ENCODE peak calls at places on chromosomes 11 and 22, in five cellular contexts. O is cardiac muscle cell, H is psoas muscle, X is adrenal gland, V is left ventricle myocardium inferior. I is an unnamed sample.

GRCh38 chr22:34297536-34298120 is 377.4 kb upstream of the LARGE1 start:
- DNase-seq in O (no peak), H (no peak), X (no peak), V (no peak), I (no peak)

GRCh38 chr22:46576556-46577351 is 39.3 kb upstream of the CELSR1 start:
- DNase-seq in O (peak; percentile 82), H (peak; percentile 64), X (peak; percentile 58), V (peak; percentile 69), I (no peak)

GRCh38 chr22:29201722-29202230 is 3.9 kb upstream of the EMID1 start:
- DNase-seq in O (no peak), H (no peak), X (no peak), V (no peak), I (no peak)

GRCh38 chr11:33692013-33692504 is 8.6 kb downstream of the C11orf91 start:
- DNase-seq in O (no peak), H (peak; percentile 68), X (no peak), V (peak; percentile 47), I (no peak)

GRCh38 chr22:44249376-44250147 is 63.2 kb downstream of the SHISAL1 start:
- DNase-seq in O (no peak), H (no peak), X (no peak), V (no peak), I (no peak)

GRCh38 chr22:20298803-20299735 is 20.8 kb downstream of the DGCR6L start:
- DNase-seq in O (peak; percentile 92), H (peak; percentile 81), X (peak; percentile 85), V (peak; percentile 84), I (peak; percentile 95)

GRCh38 chr11:43250309-43250708 is 61.5 kb upstream of the API5 start:
- DNase-seq in O (no peak), H (no peak), X (no peak), V (no peak), I (no peak)

GRCh38 chr11:94926698-94927237 is 46.6 kb downstream of the CWC15 start:
- DNase-seq in O (peak; percentile 23), H (peak; percentile 86), X (peak; percentile 68), V (peak; percentile 87), I (no peak)

GRCh38 chr11:1943977-1944376 is 3.2 kb upstream of the MRPL23 start:
- DNase-seq in O (no peak), H (no peak), X (peak; percentile 17), V (no peak), I (no peak)

GRCh38 chr11:18093946-18094345 is 11.9 kb downstream of the SAAL1 start:
- DNase-seq in O (no peak), H (no peak), X (no peak), V (no peak), I (no peak)

GRCh38 chr11:104573431-104573830 is 324.8 kb downstream of the CASP12 start:
- DNase-seq in O (no peak), H (no peak), X (no peak), V (no peak), I (no peak)

GRCh38 chr11:63985812-63986155 is 454 bp upstream of the OTUB1 start:
- DNase-seq in O (no peak), H (no peak), X (no peak), V (no peak), I (no peak)

GRCh38 chr22:26592368-26593015 is 2.6 kb upstream of the TPST2 start:
- DNase-seq in O (no peak), H (no peak), X (no peak), V (no peak), I (no peak)

GRCh38 chr11:2509481-2510001 is 64.7 kb downstream of the KCNQ1 start:
- DNase-seq in O (no peak), H (no peak), X (peak; percentile 52), V (peak; percentile 69), I (no peak)

GRCh38 chr22:49325531-49326395 is 501.9 kb downstream of the BRD1 start:
- DNase-seq in O (no peak), H (no peak), X (no peak), V (no peak), I (no peak)

GRCh38 chr22:28435271-28435825 is 244.3 kb downstream of the TTC28 start:
- DNase-seq in O (no peak), H (peak; percentile 33), X (no peak), V (peak; percentile 44), I (no peak)

GRCh38 chr11:65868076-65868667 is 4.4 kb downstream of the EFEMP2 start:
- DNase-seq in O (no peak), H (peak; percentile 17), X (no peak), V (peak; percentile 18), I (no peak)

GRCh38 chr22:30333707-30334087 is 7.0 kb upstream of the TBC1D10A start:
- DNase-seq in O (no peak), H (no peak), X (no peak), V (no peak), I (no peak)

GRCh38 chr11:96293583-96293982 is 49.4 kb downstream of the MAML2 start:
- DNase-seq in O (no peak), H (no peak), X (no peak), V (no peak), I (no peak)

GRCh38 chr22:24424001-24424900 is 3.1 kb upstream of the ADORA2A start:
- DNase-seq in O (no peak), H (no peak), X (no peak), V (no peak), I (no peak)

GRCh38 chr11:128620306-128621175 is 33.2 kb upstream of the ETS1 start:
- DNase-seq in O (no peak), H (no peak), X (no peak), V (no peak), I (no peak)

GRCh38 chr11:46865340-46865739 is 19.3 kb upstream of the CKAP5 start:
- DNase-seq in O (no peak), H (no peak), X (no peak), V (no peak), I (no peak)

GRCh38 chr11:26726960-26727359 is 5.1 kb upstream of the SLC5A12 start:
- DNase-seq in O (no peak), H (no peak), X (no peak), V (no peak), I (no peak)

GRCh38 chr11:62553839-62554361 is 7.3 kb upstream of the AHNAK start:
- DNase-seq in O (no peak), H (peak; percentile 55), X (no peak), V (no peak), I (no peak)

GRCh38 chr11:75196426-75196825 is 44.1 kb upstream of the TPBGL start:
- DNase-seq in O (no peak), H (no peak), X (no peak), V (no peak), I (no peak)

GRCh38 chr22:23248583-23248982 is 68.3 kb downstream of the BCR start:
- DNase-seq in O (peak; percentile 63), H (no peak), X (no peak), V (no peak), I (no peak)

GRCh38 chr22:23249506-23250423 is 69.5 kb downstream of the BCR start:
- DNase-seq in O (no peak), H (no peak), X (no peak), V (no peak), I (peak; percentile 62)

GRCh38 chr22:23250424-23251363 is 70.4 kb downstream of the BCR start:
- DNase-seq in O (no peak), H (no peak), X (no peak), V (no peak), I (peak; percentile 41)

GRCh38 chr22:23253475-23254055 is 73.3 kb downstream of the BCR start:
- DNase-seq in O (no peak), H (no peak), X (no peak), V (no peak), I (no peak)

DNA sequence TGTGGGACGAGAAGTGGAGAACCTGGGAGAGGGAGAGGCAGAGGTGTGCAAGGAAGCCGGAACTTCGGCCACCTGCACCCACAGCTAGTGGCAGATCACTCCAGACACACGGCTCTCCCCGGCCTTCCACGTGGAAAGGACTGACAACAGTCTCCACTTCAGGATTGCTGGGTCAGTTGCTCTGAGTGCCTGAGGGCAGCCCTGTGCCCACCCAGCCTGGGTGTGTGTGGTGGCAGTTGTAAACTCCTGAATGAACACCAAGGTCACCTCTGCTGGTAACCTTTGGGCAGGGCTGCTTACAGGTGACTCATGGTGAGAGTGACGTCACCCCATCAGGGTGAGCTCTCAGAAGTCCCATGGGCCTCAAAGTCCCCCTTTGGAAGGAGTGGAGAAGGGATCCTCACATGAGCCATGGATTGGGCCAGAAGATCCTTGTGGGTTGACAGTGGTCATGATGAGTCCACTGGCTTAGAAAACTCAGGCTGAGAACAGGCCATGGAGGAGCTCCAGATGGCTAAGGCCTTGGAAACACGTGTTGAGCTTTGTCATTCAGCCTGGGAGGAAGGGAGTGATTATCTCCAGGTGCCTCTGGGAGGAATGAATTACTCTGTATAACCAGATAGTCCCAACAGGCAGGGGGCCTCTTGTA is 71.3 kb downstream of the BCR start:
- DNase-seq in O (no peak), H (no peak), X (peak; percentile 70), V (no peak), I (peak; percentile 76)
- H3K27me3 ChIP-seq in O (no peaks in the 10 kb centered on the region), H (peaks cover 4% of the 10 kb centered on the region), X (no peaks in the 10 kb centered on the region), V (no peaks in the 10 kb centered on the region), I (no peaks in the 10 kb centered on the region)

GRCh38 chr11:19510468-19510867 is 202.2 kb upstream of the NAV2 start:
- DNase-seq in O (no peak), H (no peak), X (no peak), V (no peak), I (no peak)

GRCh38 chr11:19506803-19507466 is 205.7 kb upstream of the NAV2 start:
- DNase-seq in O (no peak), H (no peak), X (no peak), V (no peak), I (no peak)

GRCh38 chr11:19511066-19511412 is 201.6 kb upstream of the NAV2 start:
- DNase-seq in O (no peak), H (no peak), X (no peak), V (no peak), I (no peak)

GRCh38 chr11:19511413-19512183 is 201.0 kb upstream of the NAV2 start:
- DNase-seq in O (no peak), H (peak; percentile 37), X (peak; percentile 22), V (peak; percentile 22), I (no peak)

DNA sequence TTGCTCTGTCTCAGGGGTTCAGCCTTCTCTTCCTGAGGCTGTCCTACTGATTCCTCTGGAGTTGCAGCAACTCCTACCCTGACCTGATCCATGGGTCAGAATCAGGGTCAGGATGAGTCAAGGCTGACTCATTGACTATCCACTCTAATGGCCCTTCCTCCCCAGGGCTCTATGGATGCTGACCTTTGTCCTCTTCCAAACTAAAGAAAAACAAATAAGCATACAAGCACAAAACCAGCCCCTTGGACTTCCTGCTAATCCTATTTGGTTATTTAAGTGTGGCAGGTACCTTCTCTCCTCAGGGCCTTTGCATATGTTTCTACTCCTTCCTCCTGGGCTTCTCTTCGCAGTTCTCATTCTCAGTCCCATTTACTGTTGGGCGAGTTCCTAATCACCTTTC is 204.5 kb upstream of the NAV2 start:
- DNase-seq in O (no peak), H (no peak), X (no peak), V (no peak), I (no peak)
- TF ChIP-seq CTCF in O (no peak), H (no peak), X (no peak), V (no peak), I (no peak)

DNA sequence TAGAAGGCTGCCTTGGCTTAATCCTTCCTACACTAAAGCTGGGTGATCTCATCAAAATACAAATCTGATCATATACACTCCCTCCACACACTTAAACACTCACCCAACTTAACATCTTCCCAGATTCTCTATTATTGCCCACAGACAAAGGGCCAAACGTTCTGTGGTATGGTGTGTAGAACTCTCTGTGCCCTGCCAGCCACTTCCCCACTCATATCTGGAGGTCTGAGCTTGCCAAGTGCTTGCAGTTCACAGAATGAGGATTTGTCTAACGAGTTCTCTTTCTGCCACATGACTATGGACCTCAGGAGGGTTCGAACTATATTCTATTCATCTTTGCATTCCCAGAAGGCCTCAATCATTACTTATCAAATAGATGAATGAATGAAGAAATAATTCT is 77.6 kb downstream of the MPPED2 start:
- DNase-seq in O (no peak), H (no peak), X (no peak), V (peak; percentile 15), I (peak; percentile 17)
- H3K27ac ChIP-seq in O (peak overlapping the region; percentile 3), H (no peak overlapping the region), X (no peak overlapping the region), V (peak overlapping the region; percentile 68), I (no peak overlapping the region)

GRCh38 chr11:102853956-102854355 is 10.5 kb upstream of the MMP3 start:
- DNase-seq in O (no peak), H (no peak), X (no peak), V (no peak), I (no peak)
- H3K27me3 ChIP-seq in O (no peaks in the 10 kb centered on the region), H (no peaks in the 10 kb centered on the region), X (no peaks in the 10 kb centered on the region), V (no peaks in the 10 kb centered on the region), I (no peaks in the 10 kb centered on the region)

I was measured in WERI-Rb-1.